ENCODE peak calls at places on chromosomes 6 and 20, in four cellular contexts. H is A549, P is esophagus muscularis mucosa, Z is NB4. G is an unnamed sample.

GRCh38 chr6:27096834-27097511 is 150.5 kb upstream of the PRSS16 start:
- DNase-seq in H (peak; percentile 87), P (no peak), Z (no peak), G (peak; percentile 75)

GRCh38 chr6:24777227-24777626 is 2.5 kb downstream of the GMNN start:
- DNase-seq in H (no peak), P (no peak), Z (no peak), G (no peak)

GRCh38 chr6:166498228-166498627 is 88.2 kb downstream of the RAMACL start:
- DNase-seq in H (no peak), P (no peak), Z (no peak), G (no peak)

GRCh38 chr6:27139753-27140522 is 107.6 kb upstream of the PRSS16 start:
- DNase-seq in H (peak; percentile 48), P (no peak), Z (peak; percentile 87), G (peak; percentile 79)

GRCh38 chr20:21074605-21075336 is 31.4 kb downstream of the LINC00237 start:
- DNase-seq in H (no peak), P (no peak), Z (peak; percentile 91), G (no peak)

GRCh38 chr6:63458480-63459115 is 113.7 kb upstream of the LOC128125822 start:
- DNase-seq in H (peak; percentile 83), P (no peak), Z (no peak), G (no peak)

GRCh38 chr20:46572181-46572580 is 21.7 kb upstream of the OCSTAMP start:
- DNase-seq in H (no peak), P (no peak), Z (no peak), G (no peak)

GRCh38 chr6:24666097-24666615 is 543 bp downstream of the TDP2 start:
- DNase-seq in H (no peak), P (no peak), Z (peak; percentile 62), G (peak; percentile 84)

GRCh38 chr6:139944976-139945375 is 570.5 kb upstream of the CITED2 start:
- DNase-seq in H (no peak), P (no peak), Z (no peak), G (no peak)

GRCh38 chr6:112357801-112358200 is 10.7 kb downstream of the RFPL4B start:
- DNase-seq in H (peak; percentile 2), P (peak; percentile 29), Z (no peak), G (no peak)

GRCh38 chr6:55379895-55380294 is 52.6 kb downstream of the GFRAL start:
- DNase-seq in H (no peak), P (no peak), Z (no peak), G (no peak)

GRCh38 chr6:29426654-29427053 is 11.9 kb downstream of the OR12D1 start:
- DNase-seq in H (peak; percentile 3), P (no peak), Z (peak; percentile 7), G (no peak)

GRCh38 chr20:31485450-31486339 is 10.6 kb downstream of the REM1 start:
- DNase-seq in H (no peak), P (no peak), Z (peak; percentile 39), G (no peak)

GRCh38 chr20:62337558-62338293 is 29.4 kb downstream of the LAMA5 start:
- DNase-seq in H (no peak), P (no peak), Z (no peak), G (no peak)

GRCh38 chr20:59004763-59005522 is 2.1 kb downstream of the CTSZ start:
- DNase-seq in H (no peak), P (no peak), Z (peak; percentile 63), G (peak; percentile 27)

GRCh38 chr6:1766663-1767062 is 156.9 kb downstream of the FOXC1 start:
- DNase-seq in H (no peak), P (no peak), Z (no peak), G (no peak)

GRCh38 chr20:24544371-24544770 is 74.9 kb downstream of the SYNDIG1 start:
- DNase-seq in H (no peak), P (no peak), Z (no peak), G (no peak)

GRCh38 chr6:142927904-142928303 is 17.1 kb downstream of the HIVEP2 start:
- DNase-seq in H (no peak), P (no peak), Z (no peak), G (no peak)

GRCh38 chr6:404685-405423 is 13.3 kb downstream of the IRF4 start:
- DNase-seq in H (no peak), P (no peak), Z (no peak), G (no peak)

GRCh38 chr6:93858213-93858612 is 438.9 kb upstream of the EPHA7 start:
- DNase-seq in H (no peak), P (no peak), Z (no peak), G (no peak)

GRCh38 chr20:40650707-40651106 is 38.3 kb downstream of the MAFB start:
- DNase-seq in H (no peak), P (no peak), Z (no peak), G (no peak)

GRCh38 chr20:62336775-62337557 is 30.1 kb downstream of the LAMA5 start:
- DNase-seq in H (no peak), P (no peak), Z (no peak), G (no peak)

GRCh38 chr6:106527979-106528378 is 101.3 kb downstream of the RTN4IP1 start:
- DNase-seq in H (peak; percentile 56), P (no peak), Z (no peak), G (no peak)

GRCh38 chr20:40207618-40208017 is 481.4 kb downstream of the MAFB start:
- DNase-seq in H (no peak), P (no peak), Z (no peak), G (no peak)

GRCh38 chr20:37490670-37491350 is 30.2 kb upstream of the NNAT start:
- DNase-seq in H (no peak), P (no peak), Z (no peak), G (no peak)

GRCh38 chr20:7775072-7775471 is 165.2 kb downstream of the HAO1 start:
- DNase-seq in H (no peak), P (no peak), Z (no peak), G (no peak)

GRCh38 chr6:128847481-128848168 is 35.3 kb upstream of the LAMA2 start:
- DNase-seq in H (no peak), P (no peak), Z (no peak), G (no peak)

GRCh38 chr20:43187476-43188233 is 2.1 kb downstream of the PTPRT start:
- DNase-seq in H (peak; percentile 63), P (peak; percentile 95), Z (peak; percentile 72), G (peak; percentile 57)

GRCh38 chr6:37272834-37273566 is 15.1 kb upstream of the TMEM217 start:
- DNase-seq in H (no peak), P (no peak), Z (no peak), G (no peak)

GRCh38 chr20:63657937-63658748 is at the start of gene RTEL1:
- DNase-seq in H (peak; percentile 92), P (peak; percentile 97), Z (peak; percentile 94), G (peak; percentile 95)
- TF ChIP-seq POLR2A in H (no peak), P (peak; percentile 54), Z (peak; percentile 39), G (peak; percentile 81)

GRCh38 chr6:130018830-130019795 is 732 bp downstream of the L3MBTL3 start:
- DNase-seq in H (peak; percentile 26), P (no peak), Z (peak; percentile 62), G (peak; percentile 65)
- TF ChIP-seq POLR2A in H (no peak), P (no peak), Z (no peak), G (no peak)

GRCh38 chr20:12093062-12093796 is 175.5 kb downstream of the BTBD3 start:
- DNase-seq in H (no peak), P (no peak), Z (peak; percentile 41), G (no peak)
- TF ChIP-seq POLR2A in H (no peak), P (no peak), Z (no peak), G (no peak)

GRCh38 chr6:31821301-31822037 is 6.1 kb upstream of the HSPA1B start:
- DNase-seq in H (peak; percentile 71), P (no peak), Z (peak; percentile 81), G (peak; percentile 72)
- TF ChIP-seq POLR2A in H (no peak), P (peak; percentile 44), Z (peak; percentile 35), G (peak; percentile 32)

GRCh38 chr6:46730918-46731461 is 4.2 kb downstream of the PLA2G7 start:
- DNase-seq in H (no peak), P (peak; percentile 19), Z (peak; percentile 18), G (no peak)
- TF ChIP-seq POLR2A in H (no peak), P (no peak), Z (no peak), G (no peak)

DNA sequence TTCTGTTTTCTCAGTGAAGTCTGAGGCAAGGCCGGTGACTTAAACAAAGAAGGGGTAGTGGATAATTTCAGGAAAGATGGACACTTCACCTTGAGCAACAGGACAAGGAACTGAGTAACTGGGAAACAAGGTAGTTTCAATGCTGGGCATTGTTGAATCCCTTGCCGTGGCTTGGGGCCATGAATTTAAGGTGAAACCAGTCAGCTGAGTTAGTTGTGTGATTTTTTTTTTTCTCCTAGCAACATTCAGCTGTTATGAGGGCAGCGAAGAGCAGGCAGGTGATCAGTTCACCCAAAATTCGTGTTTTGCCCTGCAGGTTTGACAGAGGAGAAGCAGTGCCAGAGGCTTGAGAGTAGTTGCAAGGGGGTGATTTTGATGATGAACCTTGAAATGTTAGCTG is 6.8 kb downstream of the BICRAL start:
- DNase-seq in H (no peak), P (no peak), Z (no peak), G (no peak)
- TF ChIP-seq POLR2A in H (no peak), P (no peak), Z (no peak), G (peak; percentile 18)

GRCh38 chr6:32175322-32175710 is 568 bp downstream of the AGPAT1 start:
- DNase-seq in H (no peak), P (no peak), Z (no peak), G (no peak)

GRCh38 chr6:32176476-32177181 is 745 bp upstream of the AGPAT1 start:
- DNase-seq in H (peak; percentile 51), P (no peak), Z (no peak), G (no peak)

GRCh38 chr6:32174416-32174815 is 1.5 kb downstream of the AGPAT1 start:
- DNase-seq in H (no peak), P (no peak), Z (no peak), G (no peak)

GRCh38 chr6:32177182-32177787 is 920 bp upstream of the RNF5 start:
- DNase-seq in H (no peak), P (no peak), Z (peak; percentile 69), G (peak; percentile 63)

GRCh38 chr6:32175711-32176475 is at the start of gene AGPAT1:
- DNase-seq in H (peak; percentile 93), P (peak; percentile 98), Z (peak; percentile 98), G (peak; percentile 98)
- TF ChIP-seq POLR2A in H (peak; percentile 40), P (no peak), Z (peak; percentile 43), G (peak; percentile 79)

GRCh38 chr6:17986656-17987575 is 519 bp downstream of the KIF13A start:
- DNase-seq in H (peak; percentile 47), P (no peak), Z (peak; percentile 50), G (peak; percentile 76)
- TF ChIP-seq POLR2A in H (no peak), P (no peak), Z (no peak), G (peak; percentile 31)

G was measured in erythroblast.